ENCODE peak calls at places on chromosomes 12 and 14, in four cellular contexts. G is GM12891, P is HepG2, U is H1. S is an unnamed sample.

GRCh38 chr12:118193477-118193876 is 57.6 kb downstream of the PEBP1 start:
- DNase-seq in U (no peak), G (no peak), P (no peak), S (no peak)

GRCh38 chr12:32921397-32921796 is 24.8 kb upstream of the PKP2 start:
- DNase-seq in G (no peak), P (no peak), U (no peak), S (no peak)

GRCh38 chr14:100067971-100068959 is 3.0 kb downstream of the EVL start:
- DNase-seq in U (peak), P (no peak), G (no peak), S (no peak)

GRCh38 chr12:49673446-49674317 is 33.5 kb downstream of the FMNL3 start:
- DNase-seq in U (peak), P (peak), G (no peak), S (no peak)

GRCh38 chr14:26191666-26192065 is 406.2 kb downstream of the NOVA1 start:
- DNase-seq in U (no peak), G (no peak), P (no peak), S (no peak)

GRCh38 chr14:105532735-105533141 is 6.4 kb downstream of the TMEM121 start:
- DNase-seq in P (peak), U (no peak), G (peak), S (peak)

GRCh38 chr12:117039891-117040309 is 59.3 kb downstream of the TESC start:
- DNase-seq in U (no peak), P (no peak), G (no peak), S (no peak)

GRCh38 chr12:71900091-71900490 is 38.6 kb upstream of the TPH2 start:
- DNase-seq in U (no peak), P (peak), G (no peak), S (no peak)

GRCh38 chr14:59904184-59904583 is 15.8 kb upstream of the LRRC9 start:
- DNase-seq in G (no peak), P (no peak), U (no peak), S (no peak)

GRCh38 chr12:131923260-131923659 is 5.8 kb upstream of the PUS1 start:
- DNase-seq in U (no peak), P (no peak), G (peak), S (peak)

GRCh38 chr12:544941-545635 is 85.3 kb downstream of the B4GALNT3 start:
- DNase-seq in G (no peak), P (no peak), U (no peak), S (no peak)

GRCh38 chr14:58738189-58738836 is 100.6 kb downstream of the DACT1 start:
- DNase-seq in U (no peak), P (no peak), G (no peak), S (no peak)

GRCh38 chr14:59630281-59630963 is 53.8 kb upstream of the CCDC175 start:
- DNase-seq in P (no peak), G (peak), U (peak), S (no peak)

GRCh38 chr14:54769955-54770863 is 132.4 kb downstream of the GCH1 start:
- DNase-seq in P (no peak), G (no peak), U (no peak), S (no peak)

GRCh38 chr12:108526482-108527234 is 11.6 kb downstream of the FICD start:
- DNase-seq in P (no peak), U (no peak), G (no peak), S (no peak)

GRCh38 chr14:100608586-100609330 is 21.5 kb upstream of the BEGAIN start:
- DNase-seq in U (no peak), G (no peak), P (no peak), S (no peak)

GRCh38 chr14:32469388-32470160 is 140.5 kb downstream of the AKAP6 start:
- DNase-seq in P (peak), G (no peak), U (no peak), S (no peak)

GRCh38 chr12:24280085-24280842 is 330.8 kb upstream of the SOX5 start:
- DNase-seq in U (no peak), G (no peak), P (peak), S (no peak)

GRCh38 chr12:78928200-78929074 is 63.9 kb downstream of the SYT1 start:
- DNase-seq in P (peak), U (no peak), G (no peak), S (no peak)

GRCh38 chr12:121748571-121749265 is 36.2 kb downstream of the TMEM120B start:
- DNase-seq in U (peak), G (no peak), P (peak), S (no peak)

GRCh38 chr14:67566908-67567307 is 33.2 kb downstream of the PIGH start:
- DNase-seq in G (no peak), U (no peak), P (no peak), S (no peak)

DNA sequence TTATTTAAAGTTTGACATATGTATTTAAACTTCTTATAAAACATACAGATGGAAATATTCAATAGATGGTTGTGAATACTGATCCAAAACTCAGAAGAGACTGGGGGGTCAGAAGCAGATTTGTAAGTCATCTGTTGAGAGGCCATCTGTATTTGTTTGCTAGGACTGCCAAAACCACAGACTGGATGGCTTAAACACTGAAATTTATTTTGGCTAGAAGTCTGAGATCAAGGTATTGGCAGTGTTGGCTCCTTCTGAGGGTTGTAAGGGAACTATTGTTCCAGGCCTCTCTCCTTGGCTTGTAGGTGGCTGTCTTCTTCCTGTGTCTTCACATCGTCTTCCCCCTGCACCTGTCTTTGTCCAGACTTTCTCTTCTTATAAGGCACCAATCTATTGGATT is 153.9 kb downstream of the LRRK2 start:
- DNase-seq in G (no peak), U (no peak), P (no peak), S (no peak)
- TF ChIP-seq TAF1 in G (no peak), U (no peak), P (no peak), S (no peak)

DNA sequence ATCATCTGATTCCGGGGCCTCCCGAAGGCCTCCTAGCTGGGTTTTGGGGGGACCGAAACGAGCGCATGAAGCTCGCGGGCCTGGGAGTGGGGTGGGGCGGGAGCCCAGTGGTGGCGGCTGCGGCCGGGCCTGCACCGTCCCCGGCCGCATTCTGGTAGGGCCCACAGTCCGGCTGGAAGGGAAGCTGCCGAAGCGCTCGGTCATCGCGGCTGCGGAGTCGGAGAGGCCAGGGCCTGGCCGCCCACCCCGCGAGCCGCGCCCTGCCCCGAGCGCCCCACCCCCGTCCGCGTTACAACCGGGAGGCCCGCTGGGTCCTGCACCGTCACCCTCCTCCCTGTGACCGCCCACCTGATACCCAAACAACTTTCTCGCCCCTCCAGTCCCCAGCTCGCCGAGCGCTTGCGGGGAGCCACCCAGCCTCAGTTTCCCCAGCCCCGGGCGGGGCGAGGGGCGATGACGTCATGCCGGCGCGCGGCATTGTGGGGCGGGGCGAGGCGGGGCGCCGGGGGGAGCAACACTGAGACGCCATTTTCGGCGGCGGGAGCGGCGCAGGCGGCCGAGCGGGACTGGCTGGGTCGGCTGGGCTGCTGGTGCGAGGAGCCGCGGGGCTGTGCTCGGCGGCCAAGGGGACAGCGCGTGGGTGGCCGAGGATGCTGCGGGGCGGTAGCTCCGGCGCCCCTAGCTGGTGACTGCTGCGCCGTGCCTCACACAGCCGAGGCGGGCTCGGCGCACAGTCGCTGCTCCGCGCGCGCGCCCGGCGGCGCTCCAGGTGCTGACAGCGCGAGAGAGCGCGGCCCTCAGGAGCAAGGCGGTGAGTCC is at the start of gene KLC1:
- DNase-seq in G (peak), P (no peak), U (peak), S (peak)
- TF ChIP-seq POLR2A in G (peak), P (peak), U (peak), S (peak)

GRCh38 chr14:68952544-68953535 is 26.3 kb downstream of the ACTN1 start:
- DNase-seq in P (no peak), G (no peak), U (no peak), S (no peak)
- TF ChIP-seq POLR2AphosphoS5 in P (no peak), G (no peak), U (no peak), S (no peak)

GRCh38 chr14:52006361-52006760 is 17.0 kb downstream of the RTRAF start:
- DNase-seq in U (no peak), P (no peak), G (no peak), S (no peak)
- TF ChIP-seq TAF1 in U (no peak), P (no peak), G (no peak), S (no peak)

DNA sequence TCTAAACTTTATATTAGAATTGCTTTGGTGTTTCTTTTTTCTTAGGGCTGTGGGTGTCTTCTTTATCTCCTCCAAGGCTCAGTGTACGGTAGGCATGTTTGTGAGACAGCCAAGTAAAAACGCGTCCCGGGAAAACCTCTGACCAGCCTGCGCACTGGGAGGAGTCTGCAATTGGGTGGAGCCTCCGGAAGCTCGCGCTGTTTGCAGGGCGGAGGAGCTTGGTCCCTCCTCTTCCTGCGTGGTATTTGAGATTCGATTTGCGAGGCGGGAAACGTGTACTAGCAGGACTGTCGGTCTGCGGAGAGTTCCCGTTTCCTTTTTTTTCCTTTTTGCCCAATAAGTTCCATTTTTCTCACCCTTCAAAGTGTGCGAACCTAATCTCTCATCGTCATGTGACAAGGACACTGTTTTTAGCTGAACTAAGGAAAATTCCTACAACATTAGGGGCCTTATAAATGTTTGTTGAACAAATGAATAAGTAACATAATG is 182.1 kb upstream of the OTX2 start:
- DNase-seq in P (no peak), G (no peak), U (no peak), S (no peak)
- TF ChIP-seq POLR2A in P (no peak), G (no peak), U (no peak), S (no peak)